ENCODE peak calls at places on chromosomes 2 and 18, in four cellular contexts. One of them, this sample, is unnamed.

GRCh38 chr2:23757686-23758433 is 169.1 kb downstream of the ATAD2B start:
- DNase-seq in upper lobe of right lung: no peak
- DNase-seq in posterior cingulate gyrus: no peak
- DNase-seq in Daoy: peak
- DNase-seq in this sample: no peak

GRCh38 chr2:196444442-196444841 is 195.1 kb upstream of the CCDC150 start:
- DNase-seq in upper lobe of right lung: no peak
- DNase-seq in posterior cingulate gyrus: no peak
- DNase-seq in Daoy: no peak
- DNase-seq in this sample: no peak

GRCh38 chr18:73670046-73670445 is 477.6 kb downstream of the FBXO15 start:
- DNase-seq in upper lobe of right lung: no peak
- DNase-seq in posterior cingulate gyrus: no peak
- DNase-seq in Daoy: no peak
- DNase-seq in this sample: no peak

GRCh38 chr2:122194546-122194945 is 439.1 kb downstream of the TSN start:
- DNase-seq in upper lobe of right lung: no peak
- DNase-seq in posterior cingulate gyrus: no peak
- DNase-seq in Daoy: peak
- DNase-seq in this sample: no peak

GRCh38 chr2:19124135-19124534 is 234.3 kb downstream of the OSR1 start:
- DNase-seq in upper lobe of right lung: no peak
- DNase-seq in posterior cingulate gyrus: no peak
- DNase-seq in Daoy: peak
- DNase-seq in this sample: no peak

GRCh38 chr18:57947117-57947516 is 96.9 kb upstream of the NEDD4L start:
- DNase-seq in upper lobe of right lung: no peak
- DNase-seq in posterior cingulate gyrus: no peak
- DNase-seq in Daoy: no peak
- DNase-seq in this sample: no peak

GRCh38 chr2:144011098-144011497 is 508.8 kb downstream of the ZEB2 start:
- DNase-seq in upper lobe of right lung: no peak
- DNase-seq in posterior cingulate gyrus: no peak
- DNase-seq in Daoy: no peak
- DNase-seq in this sample: no peak

GRCh38 chr2:45631955-45632354 is 19.5 kb upstream of the PRKCE start:
- DNase-seq in upper lobe of right lung: no peak
- DNase-seq in posterior cingulate gyrus: no peak
- DNase-seq in Daoy: no peak
- DNase-seq in this sample: no peak

GRCh38 chr2:85887566-85888019 is 1.2 kb downstream of the ST3GAL5 start:
- DNase-seq in upper lobe of right lung: peak
- DNase-seq in posterior cingulate gyrus: peak
- DNase-seq in Daoy: peak
- DNase-seq in this sample: no peak

GRCh38 chr18:26453370-26454030 is 94.9 kb downstream of the KCTD1 start:
- DNase-seq in upper lobe of right lung: no peak
- DNase-seq in posterior cingulate gyrus: no peak
- DNase-seq in Daoy: no peak
- DNase-seq in this sample: no peak

GRCh38 chr2:118388771-118389170 is 300.5 kb downstream of the INSIG2 start:
- DNase-seq in upper lobe of right lung: no peak
- DNase-seq in posterior cingulate gyrus: no peak
- DNase-seq in Daoy: peak
- DNase-seq in this sample: no peak

GRCh38 chr2:60070166-60070565 is 483.3 kb downstream of the BCL11A start:
- DNase-seq in upper lobe of right lung: no peak
- DNase-seq in posterior cingulate gyrus: peak
- DNase-seq in Daoy: peak
- DNase-seq in this sample: no peak

GRCh38 chr2:213279961-213280360 is 4.3 kb upstream of the SPAG16 start:
- DNase-seq in upper lobe of right lung: no peak
- DNase-seq in posterior cingulate gyrus: no peak
- DNase-seq in Daoy: no peak
- DNase-seq in this sample: no peak

This sample was measured in NCI-H2107.